ENCODE peak calls at places on chromosome 1, in five cellular contexts. W is heart left ventricle; G is endodermal cell; L is CD4-positive, alpha-beta memory T cell; C is HAP-1. B is an unnamed sample. For H3K36me3 and H3K9me3, the result is how much of the 10 kb centered on the place peaks cover.

GRCh38 chr1:207991331-207991914 is 80.5 kb upstream of the CD34 start:
- DNase-seq in W (no peak), G (peak), L (no peak), C (no peak), B (no peak)

GRCh38 chr1:3345792-3346191 is 108.7 kb upstream of the ARHGEF16 start:
- DNase-seq in W (no peak), G (no peak), L (no peak), C (no peak), B (no peak)

GRCh38 chr1:34500451-34500850 is 254.4 kb upstream of the GJB5 start:
- DNase-seq in W (peak), G (peak), L (no peak), C (no peak), B (peak)

GRCh38 chr1:180911640-180912161 is 996 bp upstream of the KIAA1614 start:
- DNase-seq in W (no peak), G (peak), L (no peak), C (no peak), B (peak)

GRCh38 chr1:246567258-246568235 is 1.3 kb downstream of the CNST start:
- DNase-seq in W (no peak), G (no peak), L (no peak), C (peak), B (no peak)

GRCh38 chr1:92210701-92211100 is 7.0 kb upstream of the C1orf146 start:
- DNase-seq in W (no peak), G (no peak), L (no peak), C (no peak), B (no peak)

GRCh38 chr1:72412286-72412685 is 129.9 kb upstream of the NEGR1 start:
- DNase-seq in W (no peak), G (no peak), L (no peak), C (no peak), B (peak)

GRCh38 chr1:75053207-75053606 is 81.0 kb upstream of the LHX8 start:
- DNase-seq in W (no peak), G (peak), L (no peak), C (no peak), B (no peak)

GRCh38 chr1:111769517-111770146 is 13.9 kb downstream of the DDX20 start:
- DNase-seq in W (no peak), G (no peak), L (peak), C (peak), B (peak)

GRCh38 chr1:23553896-23554480 is 5.3 kb downstream of the ID3 start:
- DNase-seq in W (no peak), G (peak), L (no peak), C (no peak), B (no peak)

GRCh38 chr1:188937965-188938551 is 1539.6 kb downstream of the BRINP3 start:
- DNase-seq in W (no peak), G (peak), L (no peak), C (peak), B (no peak)

GRCh38 chr1:109370712-109371270 is 26.9 kb downstream of the SORT1 start:
- DNase-seq in W (no peak), G (no peak), L (no peak), C (no peak), B (no peak)

GRCh38 chr1:1989102-1989542 is 14.5 kb downstream of the CFAP74 start:
- DNase-seq in W (no peak), G (peak), L (no peak), C (no peak), B (no peak)

GRCh38 chr1:108725906-108726305 is 13.2 kb downstream of the FNDC7 start:
- DNase-seq in W (no peak), G (no peak), L (no peak), C (no peak), B (no peak)

GRCh38 chr1:235045034-235045690 is 83.5 kb downstream of the TOMM20 start:
- DNase-seq in W (no peak), G (peak), L (no peak), C (no peak), B (no peak)

GRCh38 chr1:170765712-170766330 is 101.9 kb downstream of the PRRX1 start:
- DNase-seq in W (no peak), G (no peak), L (no peak), C (peak), B (no peak)

GRCh38 chr1:12617511-12617900 is 504 bp downstream of the DHRS3 start:
- DNase-seq in W (peak), G (peak), L (peak), C (peak), B (no peak)

GRCh38 chr1:6833804-6834203 is 48.5 kb downstream of the CAMTA1 start:
- DNase-seq in W (no peak), G (no peak), L (no peak), C (no peak), B (no peak)

GRCh38 chr1:119611701-119612113 is 36.4 kb downstream of the ZNF697 start:
- DNase-seq in W (peak), G (peak), L (peak), C (peak), B (peak)

GRCh38 chr1:110872366-110872744 is 593 bp upstream of the CD53 start:
- DNase-seq in W (no peak), G (no peak), L (no peak), C (no peak), B (no peak)

GRCh38 chr1:235358899-235359298 is 8.3 kb upstream of the TBCE start:
- DNase-seq in W (no peak), G (no peak), L (no peak), C (no peak), B (no peak)

GRCh38 chr1:174654553-174654952 is 206.8 kb downstream of the GPR52 start:
- DNase-seq in W (no peak), G (no peak), L (no peak), C (no peak), B (no peak)

GRCh38 chr1:54249798-54250497 is 50.0 kb downstream of the MRPL37 start:
- DNase-seq in W (no peak), G (peak), L (no peak), C (no peak), B (peak)

GRCh38 chr1:220604921-220605320 is 77.0 kb downstream of the MARK1 start:
- DNase-seq in W (no peak), G (no peak), L (no peak), C (no peak), B (no peak)

GRCh38 chr1:247274857-247275256 is 19.0 kb downstream of the VN1R5 start:
- DNase-seq in W (no peak), G (no peak), L (no peak), C (no peak), B (no peak)

GRCh38 chr1:38308780-38309179 is 262.2 kb upstream of the POU3F1 start:
- DNase-seq in W (no peak), G (no peak), L (no peak), C (no peak), B (no peak)

GRCh38 chr1:231279683-231280082 is 38.7 kb downstream of the GNPAT start:
- DNase-seq in W (no peak), G (no peak), L (no peak), C (no peak), B (no peak)

GRCh38 chr1:19762175-19762779 is 37.4 kb downstream of the TMCO4 start:
- DNase-seq in W (no peak), G (peak), L (no peak), C (peak), B (peak)

GRCh38 chr1:28553229-28553930 is 495 bp downstream of the TRNAU1AP start:
- DNase-seq in W (peak), G (no peak), L (no peak), C (peak), B (peak)

GRCh38 chr1:111605553-111605952 is 14.0 kb upstream of the RAP1A start:
- DNase-seq in W (no peak), G (no peak), L (no peak), C (no peak), B (peak)

GRCh38 chr1:182611787-182612186 is 7.6 kb upstream of the RGS16 start:
- DNase-seq in W (no peak), G (peak), L (no peak), C (no peak), B (no peak)

GRCh38 chr1:109716121-109716520 is 4.1 kb downstream of the GSTM5 start:
- DNase-seq in W (no peak), G (no peak), L (no peak), C (no peak), B (no peak)

GRCh38 chr1:85975770-85976386 is 180.7 kb downstream of the COL24A1 start:
- DNase-seq in W (no peak), G (peak), L (no peak), C (no peak), B (no peak)

GRCh38 chr1:38815903-38816627 is 43.5 kb downstream of the RRAGC start:
- DNase-seq in W (no peak), G (no peak), L (no peak), C (no peak), B (no peak)

GRCh38 chr1:225406976-225407725 is 20.7 kb downstream of the LBR start:
- DNase-seq in W (no peak), G (peak), L (no peak), C (no peak), B (no peak)
- H3K36me3 ChIP-seq in W (half or more), G (half or more), L (half or more), C (half or more), B (under half)

DNA sequence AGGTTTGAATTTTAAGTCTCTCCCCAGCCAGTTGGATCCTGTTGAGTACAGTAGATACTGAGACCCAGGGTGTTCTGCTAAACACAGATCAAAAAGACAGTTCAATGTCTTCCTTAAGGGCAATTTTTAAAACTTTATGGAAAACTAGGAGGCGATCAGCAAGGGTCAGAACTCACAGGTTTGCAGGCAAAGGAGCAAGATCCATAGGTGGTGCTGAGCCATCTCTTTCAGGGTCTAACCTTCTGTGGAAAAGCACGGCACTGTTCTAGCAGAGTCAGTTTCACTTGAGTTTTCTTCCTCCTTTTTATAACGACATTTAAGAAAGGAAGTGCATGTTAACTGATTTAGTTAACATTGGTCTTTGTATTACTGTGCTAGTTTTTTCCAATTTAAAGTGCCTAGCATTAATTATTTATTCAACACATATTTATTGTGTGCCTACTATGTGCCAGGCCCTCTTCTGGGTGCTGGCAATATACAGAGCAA is at the start of gene CD84:
- DNase-seq in W (no peak), G (no peak), L (no peak), C (no peak), B (no peak)
- H3K4me3 ChIP-seq in W (peak), G (no peak), L (peak), C (no peak), B (no peak)

GRCh38 chr1:227635596-227635995 is 72.2 kb downstream of the ZNF678 start:
- DNase-seq in W (no peak), G (no peak), L (no peak), C (no peak), B (no peak)
- H3K9me3 ChIP-seq in W (under half), G (half or more), L (under half), C (under half), B (under half)

GRCh38 chr1:17890815-17891191 is 135.7 kb downstream of the ACTL8 start:
- DNase-seq in W (no peak), G (peak), L (no peak), C (no peak), B (no peak)
- H3K36me3 ChIP-seq in W (under half), G (under half), L (under half), C (under half), B (under half)

DNA sequence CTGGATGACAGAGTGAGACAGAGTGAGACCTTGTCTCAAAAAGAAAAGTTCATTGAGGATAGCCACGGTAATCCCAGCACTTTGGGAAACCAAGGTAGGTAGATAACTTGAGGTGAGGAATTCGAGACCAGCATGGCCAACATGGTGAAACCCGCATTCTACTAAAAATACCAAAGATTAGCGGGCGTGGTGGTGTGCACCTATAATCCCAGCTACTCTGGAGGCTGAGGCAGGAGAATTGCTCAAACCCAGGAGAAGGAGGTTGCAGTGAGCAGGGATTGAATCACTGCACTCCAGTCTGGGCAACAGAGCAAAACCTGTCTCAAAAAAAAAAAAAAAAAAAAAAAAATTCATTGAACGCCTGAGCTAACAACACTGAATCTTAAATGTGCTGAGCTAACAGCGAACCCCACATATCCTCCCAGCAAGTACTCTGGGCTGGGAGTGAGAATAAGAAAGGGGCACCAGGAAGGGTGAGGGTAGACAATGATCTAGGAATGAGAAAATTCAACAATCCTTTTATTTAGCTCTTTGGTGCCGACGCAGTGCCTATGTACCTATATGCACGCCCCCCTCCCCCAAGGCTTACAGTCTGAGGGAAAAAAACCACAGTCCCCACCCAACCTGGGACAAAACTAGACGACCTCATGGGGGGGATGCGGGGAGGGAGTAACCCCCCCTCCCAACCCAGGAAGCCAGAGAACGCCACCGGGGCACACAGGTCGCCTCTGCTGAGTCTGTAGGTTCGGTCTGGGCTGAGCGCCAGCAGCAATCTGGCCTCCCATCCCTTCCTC is 1.4 kb upstream of the CACNA1S start:
- DNase-seq in W (no peak), G (no peak), L (no peak), C (no peak), B (no peak)
- H3K4me3 ChIP-seq in W (peak), G (no peak), L (peak), C (peak), B (peak)

DNA sequence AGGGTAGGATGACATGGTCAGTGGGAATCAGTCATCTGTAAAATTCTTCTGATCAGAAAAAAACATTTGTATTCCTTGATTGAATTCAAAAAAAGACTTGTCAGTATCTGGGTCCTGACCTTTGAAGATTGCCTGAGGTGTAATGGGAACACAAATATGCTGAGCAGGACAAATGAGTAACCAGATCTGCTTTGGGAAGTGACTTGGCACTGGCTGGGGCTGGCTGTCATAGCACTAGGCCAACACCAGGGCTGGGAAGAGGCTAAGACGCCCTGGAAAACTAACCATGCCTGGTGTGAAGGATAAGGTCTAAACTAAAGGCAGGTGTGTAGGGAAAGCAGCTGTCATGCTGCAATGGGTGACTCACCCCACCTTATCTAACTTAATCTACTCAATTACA is 452.9 kb upstream of the BEND5 start:
- DNase-seq in W (no peak), G (peak), L (no peak), C (no peak), B (peak)
- H3K9me3 ChIP-seq in W (under half), G (half or more), L (under half), C (under half), B (under half)

DNA sequence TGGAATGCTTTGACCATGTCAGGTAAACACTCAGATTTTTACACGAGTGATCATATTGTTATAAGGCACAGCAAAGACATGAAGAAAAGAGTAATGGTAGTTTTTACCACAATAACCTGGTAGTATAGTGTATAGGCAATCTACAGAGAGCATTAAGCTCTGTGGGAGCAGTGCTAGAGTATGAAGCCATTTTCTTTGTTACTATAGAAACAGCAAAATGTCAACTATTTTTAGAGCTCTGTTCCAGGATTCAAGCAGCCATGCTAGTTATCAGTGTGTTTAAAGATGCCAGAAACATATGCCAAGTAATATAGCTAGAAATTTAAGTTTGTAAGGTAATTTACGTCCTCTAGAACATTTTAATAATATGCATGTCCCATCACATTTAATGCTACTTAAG is 77.6 kb upstream of the RGS18 start:
- DNase-seq in W (no peak), G (no peak), L (no peak), C (no peak), B (no peak)
- H3K36me3 ChIP-seq in W (under half), G (under half), L (under half), C (under half), B (under half)

B was measured in MG63.